ENCODE peak calls at places on chromosomes 2 and 18, in ten cellular contexts. P is mammary epithelial cell; O is mucosa of descending colon; T is effector CD4-positive, alpha-beta T cell; Z is bronchial epithelial cell; F is Right ventricle myocardium superior; Q is stimulated activated CD4-positive, alpha-beta T cell treated with anti-CD3 and anti-CD28 coated beads, Interleukin-15, amount 100 ng/mL, for 24 hours; S is CD4-positive, alpha-beta T cell; K is GM06990; G is dermis blood vessel endothelial cell. J is an unnamed sample.

GRCh38 chr18:39037925-39038324 is 1472.3 kb upstream of the CELF4 start:
- DNase-seq in P (no peak), O (no peak), T (no peak), Z (no peak), F (no peak), Q (no peak), S (no peak), K (no peak), G (no peak), J (no peak)

GRCh38 chr18:7946724-7947377 is 379.7 kb downstream of the PTPRM start:
- DNase-seq in P (peak; percentile 71), O (peak; percentile 61), T (no peak), Z (peak; percentile 74), F (no peak), Q (peak; percentile 23), S (peak; percentile 32), K (no peak), G (peak; percentile 66), J (no peak)

GRCh38 chr18:37483221-37483971 is 82.2 kb downstream of the CELF4 start:
- DNase-seq in P (peak; percentile 27), O (no peak), T (no peak), Z (peak; percentile 28), F (no peak), Q (no peak), S (no peak), K (no peak), G (peak; percentile 47), J (no peak)

GRCh38 chr18:35470440-35470839 is 27.3 kb downstream of the INO80C start:
- DNase-seq in P (no peak), O (no peak), T (no peak), Z (no peak), F (no peak), Q (no peak), S (no peak), K (no peak), G (no peak), J (no peak)

GRCh38 chr2:150165988-150166965 is 321.2 kb downstream of the RND3 start:
- DNase-seq in P (peak; percentile 76), O (no peak), T (no peak), Z (peak; percentile 55), F (no peak), Q (no peak), S (no peak), K (no peak), G (peak; percentile 44), J (no peak)

GRCh38 chr2:98727369-98727749 is 3.6 kb downstream of the MGAT4A start:
- DNase-seq in P (no peak), O (no peak), T (no peak), Z (no peak), F (peak; percentile 64), Q (no peak), S (no peak), K (no peak), G (peak; percentile 93), J (no peak)

GRCh38 chr2:139864821-139865302 is 1084.7 kb upstream of the NXPH2 start:
- DNase-seq in P (peak; percentile 71), O (no peak), T (no peak), Z (peak; percentile 73), F (no peak), Q (no peak), S (no peak), K (no peak), G (no peak), J (no peak)

GRCh38 chr2:124542932-124543640 is 518.0 kb downstream of the CNTNAP5 start:
- DNase-seq in P (no peak), O (no peak), T (no peak), Z (no peak), F (peak; percentile 48), Q (no peak), S (no peak), K (no peak), G (no peak), J (no peak)

GRCh38 chr2:182915369-182916326 is 49.2 kb upstream of the FRZB start:
- DNase-seq in P (peak; percentile 60), O (no peak), T (no peak), Z (peak; percentile 72), F (no peak), Q (no peak), S (no peak), K (no peak), G (peak; percentile 9), J (no peak)

GRCh38 chr2:112818094-112818902 is 18.3 kb downstream of the IL1B start:
- DNase-seq in P (no peak), O (no peak), T (no peak), Z (no peak), F (no peak), Q (no peak), S (no peak), K (no peak), G (peak; percentile 53), J (no peak)

GRCh38 chr2:237456200-237456731 is 30.8 kb upstream of the MLPH start:
- DNase-seq in P (no peak), O (no peak), T (no peak), Z (peak; percentile 30), F (peak; percentile 84), Q (no peak), S (no peak), K (no peak), G (no peak), J (no peak)

GRCh38 chr2:182542501-182543258 is 115.8 kb upstream of the PDE1A start:
- DNase-seq in P (no peak), O (no peak), T (no peak), Z (peak; percentile 5), F (no peak), Q (no peak), S (no peak), K (no peak), G (peak; percentile 34), J (no peak)

GRCh38 chr18:250685-251084 is 17.2 kb downstream of the THOC1 start:
- DNase-seq in P (peak; percentile 17), O (no peak), T (no peak), Z (peak; percentile 60), F (no peak), Q (no peak), S (no peak), K (no peak), G (no peak), J (no peak)